ENCODE peak calls at places on chromosomes 7 and 10, in eight cellular contexts. Z is GM12878, C is body of pancreas, D is ovary, N is A549, S is IMR-90, R is esophagus squamous epithelium, V is H1. H is an unnamed sample.

GRCh38 chr10:91582063-91582673 is 50.7 kb downstream of the PPP1R3C start:
- DNase-seq in N (no peak), D (no peak), Z (no peak), R (no peak), S (no peak), V (no peak), C (no peak), H (no peak)

GRCh38 chr10:128604025-128604424 is 477.8 kb upstream of the MKI67 start:
- DNase-seq in R (no peak), Z (no peak), C (no peak), V (no peak), D (no peak), N (no peak), S (no peak), H (no peak)

GRCh38 chr10:75472685-75473084 is 41.3 kb downstream of the LRMDA start:
- DNase-seq in R (no peak), V (no peak), S (no peak), Z (no peak), C (no peak), D (no peak), N (no peak), H (no peak)

GRCh38 chr10:59098811-59099452 is 77.5 kb upstream of the PHYHIPL start:
- DNase-seq in D (no peak), V (no peak), Z (no peak), N (no peak), C (no peak), S (peak), R (no peak), H (no peak)

GRCh38 chr10:43120948-43121290 is 17.3 kb upstream of the CSGALNACT2 start:
- DNase-seq in C (peak), N (no peak), D (peak), R (no peak), S (peak), Z (peak), V (no peak), H (no peak)

GRCh38 chr10:51895209-51895608 is 195.8 kb upstream of the CSTF2T start:
- DNase-seq in V (no peak), N (no peak), S (peak), C (peak), D (peak), Z (no peak), R (no peak), H (no peak)

GRCh38 chr10:125633517-125633999 is 49.4 kb downstream of the TEX36 start:
- DNase-seq in R (no peak), D (no peak), S (no peak), C (no peak), Z (no peak), N (peak), V (no peak), H (no peak)

GRCh38 chr7:137302075-137302474 is 41.5 kb downstream of the PTN start:
- DNase-seq in N (no peak), C (no peak), S (no peak), V (no peak), R (no peak), D (no peak), Z (no peak), H (no peak)

GRCh38 chr10:75035975-75036708 is 75.3 kb upstream of the SAMD8 start:
- DNase-seq in V (no peak), C (no peak), R (no peak), Z (no peak), N (no peak), S (peak), D (no peak), H (no peak)

GRCh38 chr7:18762189-18762588 is 266.6 kb downstream of the HDAC9 start:
- DNase-seq in V (no peak), R (no peak), C (peak), Z (no peak), S (peak), N (no peak), D (no peak), H (no peak)

GRCh38 chr7:155412416-155413253 is 45.3 kb upstream of the EN2 start:
- DNase-seq in V (no peak), D (no peak), Z (no peak), R (no peak), C (peak), S (peak), N (peak), H (peak)

GRCh38 chr7:36286688-36287087 is 103.0 kb upstream of the ANLN start:
- DNase-seq in Z (no peak), C (no peak), R (no peak), N (no peak), D (no peak), V (no peak), S (no peak), H (no peak)

GRCh38 chr7:44287488-44288380 is 37.7 kb downstream of the CAMK2B start:
- DNase-seq in Z (no peak), V (no peak), D (peak), N (no peak), C (no peak), S (no peak), R (no peak), H (no peak)

GRCh38 chr10:88066876-88067275 is 203.5 kb downstream of the PTEN start:
- DNase-seq in N (no peak), D (no peak), C (peak), S (no peak), Z (no peak), V (no peak), R (no peak), H (no peak)

GRCh38 chr10:119250641-119251314 is 43.4 kb downstream of the GRK5 start:
- DNase-seq in N (peak), Z (no peak), R (no peak), C (no peak), D (no peak), S (peak), V (no peak), H (peak)

GRCh38 chr10:113126506-113127192 is 176.6 kb downstream of the TCF7L2 start:
- DNase-seq in S (peak), Z (no peak), R (no peak), N (peak), C (peak), V (no peak), D (peak), H (peak)

GRCh38 chr10:86187840-86188239 is 178.8 kb downstream of the GRID1 start:
- DNase-seq in V (no peak), R (no peak), N (no peak), Z (no peak), C (no peak), D (no peak), S (no peak), H (no peak)

GRCh38 chr10:18666810-18667209 is 7.6 kb downstream of the ARL5B start:
- DNase-seq in C (no peak), R (no peak), N (peak), D (no peak), V (no peak), S (peak), Z (no peak), H (no peak)

GRCh38 chr10:29804025-29804852 is 169.5 kb upstream of the SVIL start:
- DNase-seq in Z (no peak), V (no peak), S (peak), N (peak), C (peak), R (no peak), D (no peak), H (no peak)

GRCh38 chr10:21318768-21319167 is 206.7 kb downstream of the SKIDA1 start:
- DNase-seq in C (no peak), V (no peak), R (no peak), S (peak), D (peak), Z (no peak), N (no peak), H (peak)

GRCh38 chr7:87411186-87411585 is 64.3 kb downstream of the ABCB4 start:
- DNase-seq in R (no peak), Z (no peak), C (no peak), N (no peak), V (no peak), S (peak), D (no peak), H (no peak)

GRCh38 chr10:47458466-47459154 is 25.3 kb downstream of the ANXA8 start:
- DNase-seq in R (no peak), V (no peak), S (peak), D (no peak), Z (no peak), C (no peak), N (peak), H (no peak)

GRCh38 chr7:6531492-6532279 is 19.6 kb downstream of the GRID2IP start:
- DNase-seq in V (no peak), Z (no peak), R (no peak), N (no peak), C (no peak), D (no peak), S (no peak), H (no peak)

GRCh38 chr7:117862378-117862777 is 10.9 kb downstream of the CTTNBP2 start:
- DNase-seq in Z (no peak), R (no peak), V (no peak), D (no peak), N (no peak), C (no peak), S (no peak), H (no peak)

GRCh38 chr10:124733566-124734245 is 10.5 kb downstream of the FAM53B start:
- DNase-seq in S (no peak), D (no peak), V (no peak), C (no peak), R (no peak), N (no peak), Z (no peak), H (no peak)

GRCh38 chr7:111735661-111736323 is 173.5 kb upstream of the IMMP2L start:
- DNase-seq in D (peak), Z (no peak), R (no peak), N (peak), V (peak), S (peak), C (peak), H (peak)

GRCh38 chr7:16926283-16926682 is 44.5 kb upstream of the AGR3 start:
- DNase-seq in N (peak), V (no peak), Z (no peak), D (no peak), R (no peak), S (peak), C (peak), H (peak)

GRCh38 chr10:102452672-102453340 is 1.5 kb upstream of the C10orf95 start:
- DNase-seq in N (peak), R (no peak), D (no peak), C (peak), V (no peak), S (peak), Z (no peak), H (peak)

GRCh38 chr10:118957966-118958365 is 71.5 kb upstream of the NANOS1 start:
- DNase-seq in V (no peak), R (no peak), D (no peak), C (no peak), Z (no peak), S (no peak), N (no peak), H (no peak)

GRCh38 chr7:159213253-159213652 is 68.6 kb upstream of the VIPR2 start:
- DNase-seq in S (no peak), Z (no peak), N (no peak), R (no peak), C (peak), V (no peak), D (no peak), H (no peak)

GRCh38 chr7:87875151-87876039 is 765 bp downstream of the SLC25A40 start:
- DNase-seq in V (no peak), S (peak), Z (no peak), C (peak), D (no peak), N (peak), R (no peak), H (peak)

GRCh38 chr10:132101529-132101928 is 35.8 kb downstream of the JAKMIP3 start:
- DNase-seq in D (no peak), Z (no peak), V (no peak), C (no peak), N (no peak), S (no peak), R (no peak), H (no peak)

GRCh38 chr7:25101817-25102216 is 23.2 kb downstream of the CYCS start:
- DNase-seq in C (no peak), D (no peak), Z (no peak), V (no peak), S (no peak), N (no peak), R (no peak), H (no peak)

GRCh38 chr10:3099291-3100092 is 32.1 kb downstream of the PFKP start:
- DNase-seq in C (no peak), V (no peak), R (no peak), D (no peak), S (peak), Z (no peak), N (no peak), H (no peak)

GRCh38 chr7:101162551-101163280 is 2.7 kb downstream of the VGF start:
- DNase-seq in R (no peak), D (no peak), Z (no peak), N (peak), S (peak), C (peak), V (no peak), H (peak)
- TF ChIP-seq POLR2A in R (no peak), D (no peak), Z (peak), N (no peak), S (no peak), C (no peak), V (peak), H (no peak)

GRCh38 chr10:99532687-99533495 is at the start of gene NKX2-3:
- DNase-seq in S (peak), V (no peak), D (no peak), N (peak), Z (no peak), R (no peak), C (peak), H (peak)
- TF ChIP-seq POLR2A in S (no peak), V (no peak), D (no peak), N (no peak), Z (no peak), R (no peak), C (peak), H (no peak)

GRCh38 chr7:135213831-135214230 is 2.5 kb upstream of the WDR91 start:
- DNase-seq in Z (no peak), N (no peak), V (no peak), D (no peak), S (no peak), C (no peak), R (no peak), H (no peak)

GRCh38 chr7:135208417-135208793 is 2.9 kb downstream of the WDR91 start:
- DNase-seq in Z (no peak), C (peak), S (no peak), R (no peak), V (no peak), N (no peak), D (no peak), H (peak)

GRCh38 chr7:135210818-135211178 is 528 bp downstream of the WDR91 start:
- DNase-seq in N (no peak), Z (no peak), V (no peak), C (no peak), S (peak), D (no peak), R (no peak), H (peak)

GRCh38 chr7:135209225-135209834 is 2.0 kb downstream of the WDR91 start:
- DNase-seq in Z (no peak), S (no peak), N (no peak), R (no peak), V (no peak), C (no peak), D (no peak), H (no peak)

GRCh38 chr7:135211179-135211945 is at the start of gene WDR91:
- DNase-seq in N (peak), Z (peak), R (peak), D (peak), V (peak), S (peak), C (peak), H (peak)
- TF ChIP-seq POLR2A in N (peak), Z (peak), R (no peak), D (peak), V (peak), S (peak), C (peak), H (peak)

DNA sequence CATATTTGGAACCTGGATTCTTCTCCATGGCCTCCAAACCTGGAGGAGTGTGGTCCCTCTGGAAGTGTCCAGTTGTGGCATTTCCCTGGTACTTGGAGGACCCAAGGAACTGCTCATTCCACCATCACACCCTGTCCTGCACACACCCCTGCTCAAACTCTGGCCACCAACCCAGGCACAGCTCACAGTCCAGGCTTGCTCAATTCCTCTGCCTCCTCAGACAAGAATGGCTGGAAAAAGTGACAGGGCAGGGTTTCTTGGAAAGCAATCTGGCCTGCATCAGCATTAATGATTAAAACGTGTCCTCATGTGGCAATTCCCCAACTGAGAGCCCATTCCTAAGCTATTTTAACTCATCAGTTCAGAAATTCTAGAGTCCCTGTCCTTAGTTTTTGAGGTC is 17.2 kb upstream of the TPST1 start:
- DNase-seq in D (no peak), R (no peak), V (no peak), N (no peak), C (peak), S (no peak), Z (no peak), H (no peak)
- TF ChIP-seq POLR2A in D (no peak), R (no peak), V (no peak), N (no peak), C (no peak), S (no peak), Z (no peak), H (no peak)

GRCh38 chr7:75985518-75986146 is 8.8 kb downstream of the TMEM120A start:
- DNase-seq in V (no peak), Z (no peak), R (no peak), N (no peak), C (no peak), S (no peak), D (peak), H (peak)

GRCh38 chr7:75983471-75984129 is 10.8 kb downstream of the TMEM120A start:
- DNase-seq in N (no peak), R (no peak), D (no peak), C (no peak), Z (no peak), S (no peak), V (no peak), H (no peak)

GRCh38 chr7:75982306-75983064 is 11.9 kb downstream of the TMEM120A start:
- DNase-seq in C (no peak), D (no peak), R (no peak), S (no peak), N (no peak), V (no peak), Z (no peak), H (no peak)

GRCh38 chr7:75985009-75985517 is 9.3 kb downstream of the TMEM120A start:
- DNase-seq in S (no peak), C (no peak), R (no peak), D (no peak), N (no peak), V (no peak), Z (no peak), H (no peak)

GRCh38 chr7:75984130-75985008 is 10.0 kb downstream of the TMEM120A start:
- DNase-seq in N (no peak), R (no peak), D (peak), Z (no peak), S (no peak), V (no peak), C (no peak), H (no peak)
- TF ChIP-seq POLR2A in N (no peak), R (no peak), D (no peak), Z (peak), S (no peak), V (no peak), C (no peak), H (no peak)

GRCh38 chr10:79982861-79983260 is 34.0 kb upstream of the SFTPD start:
- DNase-seq in S (no peak), Z (no peak), D (no peak), N (no peak), C (no peak), V (no peak), R (no peak), H (no peak)

GRCh38 chr10:79980711-79981110 is 31.8 kb upstream of the SFTPD start:
- DNase-seq in S (no peak), N (no peak), D (no peak), R (no peak), Z (no peak), V (no peak), C (no peak), H (no peak)

GRCh38 chr10:79982486-79982800 is 33.5 kb upstream of the SFTPD start:
- DNase-seq in R (no peak), N (no peak), S (no peak), Z (no peak), C (no peak), D (no peak), V (no peak), H (no peak)

GRCh38 chr10:79981356-79981672 is 32.4 kb upstream of the SFTPD start:
- DNase-seq in C (no peak), D (no peak), V (no peak), Z (no peak), N (no peak), R (no peak), S (no peak), H (no peak)

GRCh38 chr10:79981673-79982485 is 33.0 kb upstream of the SFTPD start:
- DNase-seq in V (peak), Z (no peak), R (no peak), S (peak), C (peak), D (peak), N (peak), H (no peak)
- TF ChIP-seq POLR2A in V (no peak), Z (no peak), R (no peak), S (no peak), C (peak), D (no peak), N (peak), H (no peak)

GRCh38 chr10:92591550-92592140 is 1.3 kb upstream of the KIF11 start:
- DNase-seq in S (peak), C (peak), V (peak), N (peak), D (peak), Z (peak), R (peak), H (peak)
- TF ChIP-seq POLR2A in S (peak), C (peak), V (peak), N (peak), D (peak), Z (peak), R (no peak), H (peak)